ENCODE peak calls at places on chromosome 11, in six cellular contexts. I is astrocyte, Y is AG09319, C is uterus, A is GM23338, J is tibial nerve. N is an unnamed sample.

GRCh38 chr11:77113382-77114088 is 10.9 kb downstream of the OMP start:
- DNase-seq in I (no peak), Y (no peak), C (no peak), A (peak; percentile 86), J (peak; percentile 45), N (no peak)

GRCh38 chr11:27699242-27699925 is 871 bp downstream of the BDNF start:
- DNase-seq in I (peak; percentile 61), Y (no peak), C (no peak), A (peak; percentile 72), J (no peak), N (no peak)

GRCh38 chr11:129455101-129455500 is 79.5 kb downstream of the BARX2 start:
- DNase-seq in I (no peak), Y (no peak), C (no peak), A (no peak), J (no peak), N (no peak)

GRCh38 chr11:27174026-27174425 is 133.4 kb downstream of the BBOX1 start:
- DNase-seq in I (no peak), Y (no peak), C (no peak), A (no peak), J (no peak), N (no peak)

GRCh38 chr11:3011891-3012885 is 20.1 kb upstream of the NAP1L4 start:
- DNase-seq in I (no peak), Y (no peak), C (no peak), A (no peak), J (no peak), N (no peak)

GRCh38 chr11:67996622-67997459 is 7.1 kb downstream of the UNC93B1 start:
- DNase-seq in I (no peak), Y (no peak), C (no peak), A (peak; percentile 95), J (peak; percentile 62), N (peak; percentile 39)

GRCh38 chr11:119336744-119337469 is 2.6 kb downstream of the RNF26 start:
- DNase-seq in I (no peak), Y (no peak), C (no peak), A (no peak), J (no peak), N (no peak)

GRCh38 chr11:33735426-33736147 is 636 bp downstream of the CD59 start:
- DNase-seq in I (no peak), Y (no peak), C (no peak), A (peak; percentile 52), J (peak; percentile 29), N (peak; percentile 50)

GRCh38 chr11:18772211-18772610 is 19.4 kb downstream of the PTPN5 start:
- DNase-seq in I (peak; percentile 4), Y (no peak), C (no peak), A (no peak), J (no peak), N (no peak)

GRCh38 chr11:123384116-123384515 is 46.0 kb upstream of the GRAMD1B start:
- DNase-seq in I (no peak), Y (no peak), C (no peak), A (no peak), J (no peak), N (no peak)

GRCh38 chr11:76013526-76013925 is 192.8 kb downstream of the WNT11 start:
- DNase-seq in I (no peak), Y (no peak), C (no peak), A (no peak), J (no peak), N (no peak)

GRCh38 chr11:74493816-74494630 is 499 bp upstream of the LIPT2 start:
- DNase-seq in I (no peak), Y (no peak), C (no peak), A (peak; percentile 34), J (peak; percentile 43), N (no peak)

GRCh38 chr11:67640021-67640757 is 626 bp upstream of the TBX10 start:
- DNase-seq in I (no peak), Y (peak; percentile 12), C (no peak), A (peak; percentile 93), J (peak; percentile 59), N (peak; percentile 58)

GRCh38 chr11:122804161-122804560 is 34.1 kb upstream of the CRTAM start:
- DNase-seq in I (no peak), Y (no peak), C (no peak), A (no peak), J (no peak), N (no peak)

GRCh38 chr11:116837231-116838091 is at the start of gene APOA1:
- DNase-seq in I (no peak), Y (no peak), C (peak; percentile 27), A (peak; percentile 25), J (no peak), N (no peak)

GRCh38 chr11:111562692-111563389 is 22.3 kb downstream of the LAYN start:
- DNase-seq in I (no peak), Y (no peak), C (no peak), A (no peak), J (no peak), N (no peak)

GRCh38 chr11:119786431-119787073 is 57.6 kb upstream of the NECTIN1 start:
- DNase-seq in I (no peak), Y (no peak), C (no peak), A (no peak), J (no peak), N (no peak)

GRCh38 chr11:33553486-33553885 is 147.1 kb downstream of the C11orf91 start:
- DNase-seq in I (peak; percentile 72), Y (no peak), C (no peak), A (no peak), J (no peak), N (no peak)

GRCh38 chr11:93143186-93143585 is 54.6 kb downstream of the SLC36A4 start:
- DNase-seq in I (peak; percentile 70), Y (no peak), C (no peak), A (no peak), J (no peak), N (no peak)
- TF ChIP-seq CTCF in I (no peak), Y (no peak), C (no peak), A (no peak), J (no peak), N (no peak)

GRCh38 chr11:109644158-109644557 is 222.2 kb downstream of the C11orf87 start:
- DNase-seq in I (no peak), Y (no peak), C (no peak), A (no peak), J (no peak), N (no peak)
- TF ChIP-seq CTCF in I (no peak), Y (no peak), C (no peak), A (no peak), J (no peak), N (no peak)

GRCh38 chr11:131668867-131669780 is 298.7 kb downstream of the NTM start:
- DNase-seq in I (no peak), Y (no peak), C (no peak), A (peak; percentile 92), J (no peak), N (no peak)
- TF ChIP-seq CTCF in I (peak; percentile 59), Y (peak; percentile 66), C (no peak), A (peak; percentile 94), J (peak; percentile 17), N (peak; percentile 55)

GRCh38 chr11:69125861-69126260 is 29.9 kb upstream of the SMIM38 start:
- DNase-seq in I (no peak), Y (no peak), C (no peak), A (no peak), J (no peak), N (no peak)

GRCh38 chr11:69121621-69122336 is 34.0 kb upstream of the SMIM38 start:
- DNase-seq in I (no peak), Y (no peak), C (no peak), A (no peak), J (no peak), N (no peak)

GRCh38 chr11:69122642-69123431 is 32.9 kb upstream of the SMIM38 start:
- DNase-seq in I (peak; percentile 73), Y (peak; percentile 3), C (no peak), A (peak; percentile 92), J (no peak), N (no peak)

GRCh38 chr11:69122337-69122641 is 33.4 kb upstream of the SMIM38 start:
- DNase-seq in I (no peak), Y (no peak), C (no peak), A (peak; percentile 27), J (no peak), N (no peak)

GRCh38 chr11:69123593-69124545 is 31.9 kb upstream of the SMIM38 start:
- DNase-seq in I (no peak), Y (no peak), C (no peak), A (peak; percentile 33), J (no peak), N (no peak)
- TF ChIP-seq CTCF in I (no peak), Y (no peak), C (no peak), A (peak; percentile 45), J (no peak), N (no peak)

DNA sequence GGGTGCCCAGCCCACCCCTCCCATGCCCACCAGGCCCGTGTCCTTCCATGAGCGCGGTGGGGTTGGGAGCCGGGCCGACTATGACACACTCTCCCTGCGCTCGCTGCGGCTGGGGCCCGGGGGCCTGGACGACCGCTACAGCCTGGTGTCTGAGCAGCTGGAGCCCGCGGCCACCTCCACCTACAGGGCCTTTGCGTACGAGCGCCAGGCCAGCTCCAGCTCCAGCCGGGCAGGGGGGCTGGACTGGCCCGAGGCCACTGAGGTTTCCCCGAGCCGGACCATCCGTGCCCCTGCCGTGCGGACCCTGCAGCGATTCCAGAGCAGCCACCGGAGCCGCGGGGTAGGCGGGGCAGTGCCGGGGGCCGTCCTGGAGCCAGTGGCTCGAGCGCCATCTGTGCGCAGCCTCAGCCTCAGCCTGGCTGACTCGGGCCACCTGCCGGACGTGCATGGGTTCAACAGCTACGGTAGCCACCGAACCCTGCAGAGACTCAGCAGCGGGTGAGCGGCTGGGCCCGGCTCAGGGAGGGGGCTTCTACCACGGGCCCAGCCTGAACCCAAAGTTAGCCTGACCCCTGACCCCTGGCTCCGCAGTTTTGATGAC is 3.0 kb downstream of the PKP3 start:
- DNase-seq in I (peak; percentile 52), Y (peak; percentile 16), C (peak; percentile 68), A (no peak), J (peak; percentile 41), N (peak; percentile 61)
- TF ChIP-seq CTCF in I (peak; percentile 36), Y (peak; percentile 62), C (peak; percentile 79), A (no peak), J (peak; percentile 86), N (peak; percentile 57)

DNA sequence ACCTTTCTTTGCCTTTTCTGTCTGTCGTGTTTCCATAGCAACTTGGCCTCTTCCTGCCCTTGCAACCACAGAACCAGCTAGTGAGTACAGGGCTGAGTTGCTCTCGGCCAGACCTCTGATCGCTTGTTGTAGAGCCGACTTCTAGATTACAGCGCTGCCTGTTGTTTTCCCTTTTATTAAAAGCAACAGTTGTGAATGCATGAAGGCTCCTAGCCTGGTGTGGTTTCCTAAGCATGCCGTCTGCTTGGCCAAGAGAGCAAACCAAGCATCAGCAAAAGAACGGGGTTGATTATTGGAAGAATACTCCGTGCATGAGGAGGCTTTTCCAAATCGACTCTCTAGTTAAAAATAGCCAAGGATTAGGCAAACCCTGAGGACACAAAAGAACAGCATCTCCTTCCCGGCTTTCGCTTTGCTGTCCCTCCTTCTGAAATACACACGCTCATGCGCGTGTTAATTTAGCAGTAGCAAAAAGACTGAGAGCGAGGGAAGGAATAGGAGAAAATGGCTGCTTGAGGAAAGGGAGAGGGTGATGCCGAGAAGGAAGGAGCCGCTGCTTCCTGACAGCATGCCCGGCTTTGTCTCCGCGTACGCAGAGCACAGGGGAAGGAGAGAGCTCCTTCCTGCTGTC is 71.5 kb upstream of the TTC12 start:
- DNase-seq in I (peak; percentile 63), Y (peak; percentile 43), C (peak; percentile 33), A (peak; percentile 55), J (peak; percentile 5), N (no peak)
- TF ChIP-seq CTCF in I (no peak), Y (no peak), C (no peak), A (no peak), J (no peak), N (no peak)